ENCODE peak calls at places on chromosomes 1 and 21, in seven cellular contexts. One of them, this sample, is unnamed.
A peak's percentile ranks its signal among the peaks of the same experiment; 100 is the strongest.

GRCh38 chr1:201809876-201810275 is 19.1 kb upstream of the IPO9 start:
- DNase-seq in foreskin fibroblast: no peak
- DNase-seq in AG09309: no peak
- DNase-seq in neural progenitor cell: no peak
- DNase-seq in fibroblast of pulmonary artery: no peak
- DNase-seq in ascending aorta: no peak
- DNase-seq in astrocyte of the spinal cord: no peak
- DNase-seq in this sample: no peak

GRCh38 chr1:94126651-94127050 is 5.7 kb upstream of the ABCA4 start:
- DNase-seq in foreskin fibroblast: no peak
- DNase-seq in AG09309: no peak
- DNase-seq in neural progenitor cell: no peak
- DNase-seq in fibroblast of pulmonary artery: no peak
- DNase-seq in ascending aorta: no peak
- DNase-seq in astrocyte of the spinal cord: no peak
- DNase-seq in this sample: no peak

GRCh38 chr1:183197762-183198161 is 11.7 kb downstream of the LAMC2 start:
- DNase-seq in foreskin fibroblast: no peak
- DNase-seq in AG09309: no peak
- DNase-seq in neural progenitor cell: no peak
- DNase-seq in fibroblast of pulmonary artery: no peak
- DNase-seq in ascending aorta: no peak
- DNase-seq in astrocyte of the spinal cord: no peak
- DNase-seq in this sample: no peak

GRCh38 chr1:23217421-23218115 is at the start of gene HTR1D:
- DNase-seq in foreskin fibroblast: no peak
- DNase-seq in AG09309: no peak
- DNase-seq in neural progenitor cell: peak; percentile 80
- DNase-seq in fibroblast of pulmonary artery: no peak
- DNase-seq in ascending aorta: no peak
- DNase-seq in astrocyte of the spinal cord: no peak
- DNase-seq in this sample: no peak

GRCh38 chr1:203267347-203267846 is 37.9 kb upstream of the BTG2 start:
- DNase-seq in foreskin fibroblast: peak; percentile 93
- DNase-seq in AG09309: peak; percentile 77
- DNase-seq in neural progenitor cell: peak; percentile 93
- DNase-seq in fibroblast of pulmonary artery: peak; percentile 90
- DNase-seq in ascending aorta: no peak
- DNase-seq in astrocyte of the spinal cord: peak; percentile 89
- DNase-seq in this sample: peak; percentile 76

GRCh38 chr1:156951371-156951770 is 30.9 kb downstream of the LRRC71 start:
- DNase-seq in foreskin fibroblast: no peak
- DNase-seq in AG09309: no peak
- DNase-seq in neural progenitor cell: no peak
- DNase-seq in fibroblast of pulmonary artery: no peak
- DNase-seq in ascending aorta: no peak
- DNase-seq in astrocyte of the spinal cord: no peak
- DNase-seq in this sample: no peak

GRCh38 chr1:5831600-5832335 is 160.5 kb downstream of the NPHP4 start:
- DNase-seq in foreskin fibroblast: no peak
- DNase-seq in AG09309: no peak
- DNase-seq in neural progenitor cell: peak; percentile 16
- DNase-seq in fibroblast of pulmonary artery: no peak
- DNase-seq in ascending aorta: no peak
- DNase-seq in astrocyte of the spinal cord: no peak
- DNase-seq in this sample: no peak

GRCh38 chr1:205026181-205026580 is 16.8 kb upstream of the CNTN2 start:
- DNase-seq in foreskin fibroblast: no peak
- DNase-seq in AG09309: no peak
- DNase-seq in neural progenitor cell: peak; percentile 86
- DNase-seq in fibroblast of pulmonary artery: no peak
- DNase-seq in ascending aorta: no peak
- DNase-seq in astrocyte of the spinal cord: no peak
- DNase-seq in this sample: no peak

GRCh38 chr1:107677674-107678073 is 287.3 kb downstream of the VAV3 start:
- DNase-seq in foreskin fibroblast: no peak
- DNase-seq in AG09309: no peak
- DNase-seq in neural progenitor cell: no peak
- DNase-seq in fibroblast of pulmonary artery: no peak
- DNase-seq in ascending aorta: no peak
- DNase-seq in astrocyte of the spinal cord: no peak
- DNase-seq in this sample: no peak

GRCh38 chr1:222010306-222010705 is 268.4 kb upstream of the DUSP10 start:
- DNase-seq in foreskin fibroblast: no peak
- DNase-seq in AG09309: no peak
- DNase-seq in neural progenitor cell: no peak
- DNase-seq in fibroblast of pulmonary artery: no peak
- DNase-seq in ascending aorta: no peak
- DNase-seq in astrocyte of the spinal cord: no peak
- DNase-seq in this sample: no peak

GRCh38 chr1:197928849-197929336 is 11.7 kb downstream of the LHX9 start:
- DNase-seq in foreskin fibroblast: no peak
- DNase-seq in AG09309: no peak
- DNase-seq in neural progenitor cell: peak; percentile 53
- DNase-seq in fibroblast of pulmonary artery: no peak
- DNase-seq in ascending aorta: no peak
- DNase-seq in astrocyte of the spinal cord: no peak
- DNase-seq in this sample: no peak

GRCh38 chr1:5865774-5866173 is 126.5 kb downstream of the NPHP4 start:
- DNase-seq in foreskin fibroblast: no peak
- DNase-seq in AG09309: no peak
- DNase-seq in neural progenitor cell: peak; percentile 75
- DNase-seq in fibroblast of pulmonary artery: no peak
- DNase-seq in ascending aorta: no peak
- DNase-seq in astrocyte of the spinal cord: no peak
- DNase-seq in this sample: no peak

GRCh38 chr1:109812691-109813393 is 49.1 kb upstream of the EPS8L3 start:
- DNase-seq in foreskin fibroblast: no peak
- DNase-seq in AG09309: no peak
- DNase-seq in neural progenitor cell: no peak
- DNase-seq in fibroblast of pulmonary artery: no peak
- DNase-seq in ascending aorta: no peak
- DNase-seq in astrocyte of the spinal cord: no peak
- DNase-seq in this sample: no peak

GRCh38 chr1:29123871-29124365 is at the start of gene TMEM200B:
- DNase-seq in foreskin fibroblast: peak; percentile 42
- DNase-seq in AG09309: no peak
- DNase-seq in neural progenitor cell: no peak
- DNase-seq in fibroblast of pulmonary artery: no peak
- DNase-seq in ascending aorta: no peak
- DNase-seq in astrocyte of the spinal cord: peak; percentile 5
- DNase-seq in this sample: no peak

GRCh38 chr1:213250041-213250440 is 199.0 kb downstream of the RPS6KC1 start:
- DNase-seq in foreskin fibroblast: no peak
- DNase-seq in AG09309: no peak
- DNase-seq in neural progenitor cell: no peak
- DNase-seq in fibroblast of pulmonary artery: no peak
- DNase-seq in ascending aorta: no peak
- DNase-seq in astrocyte of the spinal cord: no peak
- DNase-seq in this sample: no peak

GRCh38 chr1:2494323-2494693 is 18.2 kb downstream of the PLCH2 start:
- DNase-seq in foreskin fibroblast: peak; percentile 93
- DNase-seq in AG09309: peak; percentile 85
- DNase-seq in neural progenitor cell: no peak
- DNase-seq in fibroblast of pulmonary artery: peak; percentile 24
- DNase-seq in ascending aorta: no peak
- DNase-seq in astrocyte of the spinal cord: no peak
- DNase-seq in this sample: peak; percentile 25

GRCh38 chr21:17451364-17451869 is 61.4 kb upstream of the CXADR start:
- DNase-seq in foreskin fibroblast: peak; percentile 85
- DNase-seq in AG09309: peak; percentile 10
- DNase-seq in neural progenitor cell: no peak
- DNase-seq in fibroblast of pulmonary artery: peak; percentile 83
- DNase-seq in ascending aorta: no peak
- DNase-seq in astrocyte of the spinal cord: peak; percentile 76
- DNase-seq in this sample: no peak

GRCh38 chr1:245316791-245317190 is 162.0 kb downstream of the KIF26B start:
- DNase-seq in foreskin fibroblast: no peak
- DNase-seq in AG09309: no peak
- DNase-seq in neural progenitor cell: no peak
- DNase-seq in fibroblast of pulmonary artery: no peak
- DNase-seq in ascending aorta: no peak
- DNase-seq in astrocyte of the spinal cord: no peak
- DNase-seq in this sample: no peak

GRCh38 chr1:32498751-32499150 is 33.9 kb downstream of the ZBTB8B start:
- DNase-seq in foreskin fibroblast: no peak
- DNase-seq in AG09309: no peak
- DNase-seq in neural progenitor cell: no peak
- DNase-seq in fibroblast of pulmonary artery: no peak
- DNase-seq in ascending aorta: no peak
- DNase-seq in astrocyte of the spinal cord: no peak
- DNase-seq in this sample: no peak

GRCh38 chr1:206684003-206684402 is 702 bp upstream of the MAPKAPK2 start:
- DNase-seq in foreskin fibroblast: no peak
- DNase-seq in AG09309: no peak
- DNase-seq in neural progenitor cell: no peak
- DNase-seq in fibroblast of pulmonary artery: no peak
- DNase-seq in ascending aorta: no peak
- DNase-seq in astrocyte of the spinal cord: no peak
- DNase-seq in this sample: no peak

GRCh38 chr1:232111616-232112015 is 485.0 kb downstream of the DISC1 start:
- DNase-seq in foreskin fibroblast: peak; percentile 23
- DNase-seq in AG09309: peak; percentile 7
- DNase-seq in neural progenitor cell: no peak
- DNase-seq in fibroblast of pulmonary artery: no peak
- DNase-seq in ascending aorta: no peak
- DNase-seq in astrocyte of the spinal cord: no peak
- DNase-seq in this sample: no peak

GRCh38 chr1:86207323-86207722 is 50.8 kb upstream of the COL24A1 start:
- DNase-seq in foreskin fibroblast: peak; percentile 86
- DNase-seq in AG09309: peak; percentile 75
- DNase-seq in neural progenitor cell: peak; percentile 18
- DNase-seq in fibroblast of pulmonary artery: peak; percentile 93
- DNase-seq in ascending aorta: no peak
- DNase-seq in astrocyte of the spinal cord: peak; percentile 92
- DNase-seq in this sample: peak; percentile 74

GRCh38 chr21:43718872-43719747 is at the start of gene PDXK:
- DNase-seq in foreskin fibroblast: peak; percentile 94
- DNase-seq in AG09309: no peak
- DNase-seq in neural progenitor cell: peak; percentile 94
- DNase-seq in fibroblast of pulmonary artery: peak; percentile 78
- DNase-seq in ascending aorta: no peak
- DNase-seq in astrocyte of the spinal cord: peak; percentile 84
- DNase-seq in this sample: no peak
- TF ChIP-seq CTCF in foreskin fibroblast: no peak
- TF ChIP-seq CTCF in AG09309: no peak
- TF ChIP-seq CTCF in neural progenitor cell: peak; percentile 24
- TF ChIP-seq CTCF in fibroblast of pulmonary artery: no peak
- TF ChIP-seq CTCF in ascending aorta: no peak
- TF ChIP-seq CTCF in astrocyte of the spinal cord: no peak
- TF ChIP-seq CTCF in this sample: no peak

DNA sequence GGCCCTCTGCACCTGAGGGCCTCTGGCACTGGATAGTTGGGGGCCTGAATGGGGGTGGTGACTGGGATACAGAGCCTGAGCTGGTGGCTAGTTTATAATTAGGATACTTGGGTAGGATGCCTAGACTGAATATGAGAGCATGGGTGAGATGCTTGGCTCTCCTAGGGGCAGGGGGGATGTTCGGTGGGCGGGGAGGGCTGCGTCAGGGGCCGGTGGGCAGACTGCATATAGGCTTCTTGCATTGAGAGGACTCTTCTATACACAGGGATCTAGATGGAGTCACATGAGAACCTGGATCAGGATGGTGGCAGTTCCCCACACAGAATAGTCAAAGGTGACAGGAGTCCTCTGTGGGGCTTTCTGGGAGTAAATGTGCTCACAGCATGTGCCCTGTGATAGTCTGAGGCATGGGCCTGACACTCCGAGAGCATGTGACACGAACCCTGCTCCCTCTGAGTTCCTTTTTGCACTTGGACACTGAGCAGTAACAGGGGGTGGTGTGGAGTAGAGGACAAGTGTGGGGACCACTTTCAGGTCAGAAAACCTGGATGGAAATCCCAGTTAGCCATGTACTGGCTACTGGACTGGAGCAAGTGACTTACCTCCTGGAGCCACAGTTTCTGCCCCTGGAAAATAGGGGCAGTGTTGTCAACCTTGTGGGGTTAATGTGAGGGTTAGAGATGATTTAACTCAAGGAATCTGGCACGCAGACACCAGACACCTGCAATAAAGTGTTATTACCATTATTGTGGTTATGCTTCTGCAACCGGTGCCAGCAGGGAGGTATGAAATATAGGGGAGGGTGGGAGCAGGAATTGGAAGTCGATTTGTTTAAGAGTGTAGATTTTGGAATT is 2.2 kb downstream of the MAP7D1 start:
- DNase-seq in foreskin fibroblast: no peak
- DNase-seq in AG09309: no peak
- DNase-seq in neural progenitor cell: no peak
- DNase-seq in fibroblast of pulmonary artery: no peak
- DNase-seq in ascending aorta: no peak
- DNase-seq in astrocyte of the spinal cord: no peak
- DNase-seq in this sample: no peak
- H3K4me3 ChIP-seq in foreskin fibroblast: peak overlapping the region; percentile 94
- H3K4me3 ChIP-seq in AG09309: peak overlapping the region; percentile 99
- H3K4me3 ChIP-seq in neural progenitor cell: peak overlapping the region; percentile 99
- H3K4me3 ChIP-seq in fibroblast of pulmonary artery: peak overlapping the region; percentile 96
- H3K4me3 ChIP-seq in ascending aorta: peak overlapping the region; percentile 95
- H3K4me3 ChIP-seq in astrocyte of the spinal cord: peak overlapping the region; percentile 97
- H3K4me3 ChIP-seq in this sample: peak overlapping the region; percentile 89

GRCh38 chr1:59714966-59715365 is 99.8 kb upstream of the HOOK1 start:
- DNase-seq in foreskin fibroblast: peak; percentile 53
- DNase-seq in AG09309: no peak
- DNase-seq in neural progenitor cell: no peak
- DNase-seq in fibroblast of pulmonary artery: no peak
- DNase-seq in ascending aorta: no peak
- DNase-seq in astrocyte of the spinal cord: no peak
- DNase-seq in this sample: no peak

GRCh38 chr1:59718989-59719360 is 95.8 kb upstream of the HOOK1 start:
- DNase-seq in foreskin fibroblast: no peak
- DNase-seq in AG09309: no peak
- DNase-seq in neural progenitor cell: no peak
- DNase-seq in fibroblast of pulmonary artery: no peak
- DNase-seq in ascending aorta: no peak
- DNase-seq in astrocyte of the spinal cord: no peak
- DNase-seq in this sample: no peak

GRCh38 chr1:59720716-59721115 is 94.0 kb upstream of the HOOK1 start:
- DNase-seq in foreskin fibroblast: no peak
- DNase-seq in AG09309: no peak
- DNase-seq in neural progenitor cell: no peak
- DNase-seq in fibroblast of pulmonary artery: no peak
- DNase-seq in ascending aorta: no peak
- DNase-seq in astrocyte of the spinal cord: no peak
- DNase-seq in this sample: no peak

GRCh38 chr1:59716551-59717231 is 98.1 kb upstream of the HOOK1 start:
- DNase-seq in foreskin fibroblast: no peak
- DNase-seq in AG09309: no peak
- DNase-seq in neural progenitor cell: no peak
- DNase-seq in fibroblast of pulmonary artery: no peak
- DNase-seq in ascending aorta: no peak
- DNase-seq in astrocyte of the spinal cord: no peak
- DNase-seq in this sample: no peak

GRCh38 chr1:59718064-59718988 is 96.4 kb upstream of the HOOK1 start:
- DNase-seq in foreskin fibroblast: no peak
- DNase-seq in AG09309: no peak
- DNase-seq in neural progenitor cell: peak; percentile 31
- DNase-seq in fibroblast of pulmonary artery: no peak
- DNase-seq in ascending aorta: no peak
- DNase-seq in astrocyte of the spinal cord: no peak
- DNase-seq in this sample: no peak
- TF ChIP-seq CTCF in foreskin fibroblast: no peak
- TF ChIP-seq CTCF in AG09309: no peak
- TF ChIP-seq CTCF in neural progenitor cell: peak; percentile 76
- TF ChIP-seq CTCF in fibroblast of pulmonary artery: peak; percentile 22
- TF ChIP-seq CTCF in ascending aorta: peak; percentile 28
- TF ChIP-seq CTCF in astrocyte of the spinal cord: peak; percentile 34
- TF ChIP-seq CTCF in this sample: peak; percentile 15

GRCh38 chr1:113870778-113871177 is 734 bp downstream of the PTPN22 start:
- DNase-seq in foreskin fibroblast: no peak
- DNase-seq in AG09309: no peak
- DNase-seq in neural progenitor cell: no peak
- DNase-seq in fibroblast of pulmonary artery: no peak
- DNase-seq in ascending aorta: no peak
- DNase-seq in astrocyte of the spinal cord: no peak
- DNase-seq in this sample: no peak
- H3K4me3 ChIP-seq in foreskin fibroblast: no peak overlapping the region
- H3K4me3 ChIP-seq in AG09309: no peak overlapping the region
- H3K4me3 ChIP-seq in neural progenitor cell: no peak overlapping the region
- H3K4me3 ChIP-seq in fibroblast of pulmonary artery: no peak overlapping the region
- H3K4me3 ChIP-seq in ascending aorta: no peak overlapping the region
- H3K4me3 ChIP-seq in astrocyte of the spinal cord: no peak overlapping the region
- H3K4me3 ChIP-seq in this sample: no peak overlapping the region

This sample was measured in HFF-Myc.